ENCODE peak calls at places on chromosomes 2 and 18, in seven cellular contexts. P is Karpas-422, B is body of pancreas, Y is GM23248, I is cardiac muscle cell, T is iPS DF 6.9, U is mucosa of descending colon. J is an unnamed sample. For H3K36me3, the result is how much of the 10 kb centered on the place peaks cover.

GRCh38 chr2:128736689-128737545 is 418.2 kb upstream of the HS6ST1 start:
- DNase-seq in P (peak), B (peak), Y (peak), I (peak), T (peak), U (peak), J (peak)

GRCh38 chr2:216164087-216164486 is 54.9 kb downstream of the XRCC5 start:
- DNase-seq in P (no peak), B (no peak), Y (no peak), I (no peak), T (no peak), U (no peak), J (no peak)

GRCh38 chr2:127694986-127695385 is 6.3 kb upstream of the SFT2D3 start:
- DNase-seq in P (no peak), B (no peak), Y (peak), I (no peak), T (no peak), U (no peak), J (no peak)

GRCh38 chr2:64491426-64491825 is 32.7 kb upstream of the AFTPH start:
- DNase-seq in P (no peak), B (no peak), Y (peak), I (no peak), T (no peak), U (no peak), J (no peak)

GRCh38 chr2:58186501-58186900 is 54.6 kb downstream of the FANCL start:
- DNase-seq in P (no peak), B (no peak), Y (no peak), I (no peak), T (no peak), U (no peak), J (no peak)

GRCh38 chr2:118371500-118371899 is 283.2 kb downstream of the INSIG2 start:
- DNase-seq in P (peak), B (peak), Y (peak), I (peak), T (peak), U (no peak), J (no peak)

GRCh38 chr2:23557455-23557854 is 172.5 kb downstream of the KLHL29 start:
- DNase-seq in P (no peak), B (no peak), Y (no peak), I (no peak), T (no peak), U (no peak), J (no peak)

GRCh38 chr2:121944072-121944829 is 188.8 kb downstream of the TSN start:
- DNase-seq in P (no peak), B (no peak), Y (peak), I (no peak), T (no peak), U (no peak), J (no peak)

GRCh38 chr18:55337153-55337552 is 250.8 kb downstream of the TCF4 start:
- DNase-seq in P (no peak), B (no peak), Y (no peak), I (no peak), T (no peak), U (no peak), J (no peak)

GRCh38 chr2:240463274-240463865 is 27.9 kb downstream of the GPC1 start:
- DNase-seq in P (no peak), B (peak), Y (peak), I (no peak), T (no peak), U (peak), J (peak)

GRCh38 chr2:19048593-19049264 is 309.7 kb downstream of the OSR1 start:
- DNase-seq in P (no peak), B (peak), Y (no peak), I (no peak), T (no peak), U (no peak), J (no peak)

GRCh38 chr2:19538411-19538963 is 180.1 kb upstream of the OSR1 start:
- DNase-seq in P (no peak), B (peak), Y (peak), I (no peak), T (no peak), U (no peak), J (no peak)

GRCh38 chr2:47354817-47355653 is 47.9 kb upstream of the MSH2 start:
- DNase-seq in P (no peak), B (no peak), Y (no peak), I (no peak), T (no peak), U (no peak), J (no peak)
- H3K4me3 ChIP-seq in P (no peak), B (no peak), Y (no peak), I (no peak), T (no peak), U (no peak), J (no peak)

GRCh38 chr2:149441255-149441654 is 110.9 kb downstream of the LYPD6 start:
- DNase-seq in P (no peak), B (no peak), Y (peak), I (no peak), T (no peak), U (no peak), J (no peak)
- H3K36me3 ChIP-seq in P (under half), B (under half), Y (under half), I (under half), T (under half), U (under half), J (under half)

GRCh38 chr2:45010706-45011036 is 1.4 kb upstream of the SIX2 start:
- DNase-seq in P (no peak), B (no peak), Y (peak), I (no peak), T (no peak), U (no peak), J (no peak)
- H3K4me3 ChIP-seq in P (no peak), B (no peak), Y (peak), I (peak), T (no peak), U (no peak), J (peak)

GRCh38 chr2:28432362-28432761 is 39.7 kb downstream of the FOSL2 start:
- DNase-seq in P (no peak), B (no peak), Y (no peak), I (no peak), T (no peak), U (no peak), J (no peak)
- H3K36me3 ChIP-seq in P (under half), B (under half), Y (under half), I (under half), T (under half), U (under half), J (under half)

GRCh38 chr2:239381709-239382134 is 19.1 kb downstream of the HDAC4 start:
- DNase-seq in P (peak), B (peak), Y (no peak), I (no peak), T (no peak), U (no peak), J (peak)

GRCh38 chr2:239379641-239380170 is 21.1 kb downstream of the HDAC4 start:
- DNase-seq in P (no peak), B (peak), Y (no peak), I (no peak), T (no peak), U (no peak), J (no peak)

GRCh38 chr2:239382384-239382880 is 18.4 kb downstream of the HDAC4 start:
- DNase-seq in P (no peak), B (no peak), Y (no peak), I (no peak), T (no peak), U (no peak), J (no peak)

GRCh38 chr2:239378918-239379640 is 21.7 kb downstream of the HDAC4 start:
- DNase-seq in P (no peak), B (peak), Y (no peak), I (no peak), T (no peak), U (peak), J (peak)

DNA sequence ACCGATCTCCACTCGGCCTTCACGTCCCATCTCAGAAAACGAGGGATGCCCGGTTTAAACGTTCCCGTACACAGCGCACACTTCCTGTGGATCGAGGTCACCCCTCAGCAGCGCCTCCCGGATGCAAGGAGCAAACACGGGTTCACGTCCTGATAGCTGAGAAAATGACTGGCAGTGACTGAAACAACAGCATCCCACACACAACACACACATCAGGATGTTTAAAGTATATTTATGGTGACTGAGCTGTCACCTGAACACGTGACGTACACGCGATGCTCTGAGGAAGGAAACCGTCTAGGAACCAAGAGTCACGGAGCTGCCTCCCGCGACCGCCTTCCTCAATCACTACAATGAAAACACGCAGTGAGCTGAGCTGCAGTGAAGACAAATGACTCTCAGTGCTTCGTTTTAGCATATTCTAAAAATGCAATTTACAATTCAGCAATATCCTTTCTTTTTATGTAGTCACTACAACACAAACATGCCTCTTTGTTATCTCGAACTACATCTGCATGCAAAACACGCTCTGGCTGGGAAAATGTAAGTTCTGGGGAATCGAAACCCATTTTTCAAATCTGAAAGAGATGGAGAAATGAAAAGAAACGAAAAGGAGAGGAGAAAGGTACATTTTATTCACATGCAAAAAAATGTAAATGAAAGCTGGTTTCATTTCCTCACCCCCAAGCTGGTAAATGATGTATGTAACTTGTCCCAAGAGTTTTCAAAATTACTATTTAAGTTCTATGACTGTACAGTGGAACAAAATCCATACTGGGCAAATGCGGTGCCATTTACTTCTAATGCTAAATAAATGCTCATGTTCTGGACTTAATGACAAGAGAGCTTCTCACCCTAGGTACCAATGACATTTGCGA is 19.8 kb downstream of the HDAC4 start:
- DNase-seq in P (peak), B (peak), Y (no peak), I (no peak), T (no peak), U (no peak), J (no peak)
- H3K4me3 ChIP-seq in P (peak), B (no peak), Y (no peak), I (no peak), T (no peak), U (no peak), J (no peak)

GRCh38 chr2:112085916-112086669 is 31.0 kb downstream of the TMEM87B start:
- DNase-seq in P (no peak), B (peak), Y (peak), I (no peak), T (no peak), U (no peak), J (no peak)
- H3K36me3 ChIP-seq in P (half or more), B (under half), Y (half or more), I (under half), T (under half), U (under half), J (half or more)

GRCh38 chr2:85887566-85888019 is 1.2 kb downstream of the ST3GAL5 start:
- DNase-seq in P (peak), B (peak), Y (peak), I (peak), T (no peak), U (peak), J (peak)
- H3K4me3 ChIP-seq in P (peak), B (peak), Y (peak), I (peak), T (no peak), U (no peak), J (peak)

J was measured in heart left ventricle.